ENCODE peak calls at places on chromosomes 4 and X, in five cellular contexts. L, K, A, U and M are unnamed samples.

GRCh38 chrX:98067611-98068010 is 1183.9 kb downstream of the RPA4 start:
- DNase-seq in K (no peak), U (no peak), A (no peak), L (no peak), M (no peak)

GRCh38 chr4:52957220-52957686 is 95.1 kb downstream of the RASL11B start:
- DNase-seq in U (peak; percentile 18), K (peak; percentile 57), L (no peak), A (no peak), M (no peak)

GRCh38 chr4:74223801-74224200 is 65.9 kb downstream of the MTHFD2L start:
- DNase-seq in L (no peak), A (no peak), U (no peak), K (no peak), M (no peak)

GRCh38 chr4:141028024-141028529 is 105.2 kb downstream of the RNF150 start:
- DNase-seq in A (peak; percentile 94), K (no peak), U (no peak), L (no peak), M (no peak)

GRCh38 chr4:1323635-1324442 is 23.2 kb upstream of the UVSSA start:
- DNase-seq in U (no peak), L (no peak), K (no peak), A (peak; percentile 68), M (no peak)

GRCh38 chr4:121156822-121157769 is 7.0 kb downstream of the TNIP3 start:
- DNase-seq in L (no peak), A (no peak), K (peak; percentile 32), U (peak; percentile 30), M (peak; percentile 18)

GRCh38 chr4:182874158-182874855 is 42.9 kb downstream of the DCTD start:
- DNase-seq in U (no peak), A (no peak), K (no peak), L (no peak), M (no peak)

GRCh38 chr4:82373816-82374740 is at the start of gene HNRNPD:
- DNase-seq in U (peak; percentile 99), A (peak; percentile 98), L (peak; percentile 97), K (peak; percentile 98), M (peak; percentile 97)

GRCh38 chr4:38842998-38843397 is 13.6 kb downstream of the TLR6 start:
- DNase-seq in A (no peak), U (no peak), L (no peak), K (no peak), M (no peak)

GRCh38 chr4:164904941-164905340 is 28.0 kb downstream of the APELA start:
- DNase-seq in A (no peak), K (no peak), L (no peak), U (no peak), M (no peak)

DNA sequence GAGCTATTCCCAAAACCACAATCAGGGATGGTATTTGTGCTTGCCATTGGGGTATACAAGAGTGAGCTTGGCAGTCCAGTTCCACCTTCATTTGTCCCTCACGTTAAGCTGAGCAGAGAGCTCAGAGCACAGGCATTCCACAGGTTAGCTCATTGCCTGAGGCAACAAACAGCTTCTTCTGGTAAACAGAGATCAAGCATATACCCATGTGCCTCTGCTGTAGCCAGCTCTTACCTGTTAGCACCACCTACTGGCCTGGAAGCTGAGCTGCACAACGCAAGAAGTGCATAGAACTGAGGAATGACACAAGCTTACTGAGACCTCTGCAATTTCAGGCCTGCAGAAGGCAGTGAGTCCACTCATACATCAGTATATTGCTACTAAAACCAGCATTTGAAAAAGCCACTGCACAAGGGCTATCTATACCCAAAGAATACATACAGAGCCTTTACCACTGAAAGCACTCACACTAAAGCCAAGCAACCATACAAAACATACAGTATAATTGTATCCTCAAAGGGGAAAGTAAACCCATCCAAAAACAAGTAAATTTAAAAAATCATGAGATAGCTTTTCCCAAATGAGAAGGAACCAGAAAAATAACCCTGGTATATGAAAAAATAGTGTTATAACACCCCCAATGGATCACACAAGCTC is 258.3 kb upstream of the GABRA2 start:
- DNase-seq in K (no peak), U (no peak), A (no peak), L (no peak), M (peak; percentile 11)
- TF ChIP-seq CTCF in K (no peak), U (peak; percentile 34), A (no peak), L (peak; percentile 80), M (peak; percentile 37)

GRCh38 chr4:55469979-55470378 is 74.2 kb downstream of the TMEM165 start:
- DNase-seq in L (no peak), K (no peak), A (no peak), U (no peak), M (no peak)

GRCh38 chr4:55475394-55476243 is 71.1 kb downstream of the CLOCK start:
- DNase-seq in L (peak; percentile 4), A (peak; percentile 55), U (no peak), K (no peak), M (no peak)
- TF ChIP-seq CTCF in L (no peak), A (no peak), U (no peak), K (no peak), M (no peak)

GRCh38 chrX:47958943-47959342 is 44.8 kb downstream of the ZNF182 start:
- DNase-seq in K (no peak), A (no peak), U (peak; percentile 16), L (no peak), M (peak; percentile 18)
- TF ChIP-seq CTCF in K (no peak), A (peak; percentile 15), U (peak; percentile 41), L (peak; percentile 33), M (no peak)

GRCh38 chr4:134126955-134127354 is 74.6 kb downstream of the PABPC4L start:
- DNase-seq in U (no peak), A (no peak), K (no peak), L (no peak), M (no peak)

GRCh38 chr4:134132086-134132783 is 69.4 kb downstream of the PABPC4L start:
- DNase-seq in U (no peak), A (no peak), L (no peak), K (no peak), M (no peak)
- TF ChIP-seq CTCF in U (no peak), A (no peak), L (no peak), K (no peak), M (no peak)

GRCh38 chr4:110959041-110959643 is 336.3 kb upstream of the PITX2 start:
- DNase-seq in L (no peak), U (no peak), K (no peak), A (no peak), M (no peak)
- TF ChIP-seq CTCF in L (no peak), U (peak; percentile 28), K (no peak), A (peak; percentile 23), M (no peak)

GRCh38 chr4:69760455-69760854 is at the start of gene SULT1B1:
- DNase-seq in L (no peak), U (peak; percentile 54), A (no peak), K (no peak), M (no peak)

GRCh38 chr4:69759189-69759604 is 1.2 kb downstream of the SULT1B1 start:
- DNase-seq in L (no peak), A (no peak), K (no peak), U (no peak), M (no peak)

GRCh38 chr4:69757464-69757863 is 3.0 kb downstream of the SULT1B1 start:
- DNase-seq in K (no peak), L (no peak), A (no peak), U (no peak), M (no peak)

GRCh38 chr4:69764311-69764710 is 3.9 kb upstream of the SULT1B1 start:
- DNase-seq in A (no peak), L (no peak), U (no peak), K (no peak), M (no peak)

GRCh38 chr4:69763233-69763632 is 2.8 kb upstream of the SULT1B1 start:
- DNase-seq in A (no peak), L (no peak), K (no peak), U (no peak), M (no peak)
- TF ChIP-seq CTCF in A (no peak), L (no peak), K (no peak), U (no peak), M (no peak)

DNA sequence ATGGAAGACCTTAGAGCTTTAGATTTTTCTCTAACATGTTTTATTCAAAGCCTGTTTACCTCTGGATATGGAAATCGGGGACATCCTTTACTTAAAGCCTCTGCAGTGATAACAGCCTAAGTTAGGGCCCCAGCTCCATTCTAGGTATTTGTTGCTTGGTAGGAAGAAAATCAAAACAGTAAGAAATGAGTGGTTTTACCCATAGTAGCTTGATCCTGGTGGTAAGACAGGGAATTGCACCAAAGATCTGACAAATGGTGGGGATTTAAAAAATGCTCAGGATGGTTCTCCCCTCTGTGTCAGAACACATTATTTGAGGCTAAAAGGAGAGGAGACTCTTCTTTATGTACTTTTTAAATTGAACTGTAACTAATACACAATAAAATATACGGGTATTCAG is 52.4 kb downstream of the AFF2 start:
- DNase-seq in K (no peak), A (no peak), U (no peak), L (no peak), M (no peak)
- TF ChIP-seq CTCF in K (no peak), A (peak; percentile 1), U (no peak), L (peak; percentile 30), M (no peak)